ENCODE peak calls at places on chromosomes 2 and 18, in nine cellular contexts. G is left cardiac atrium; Y is MCF 10A; E is sigmoid colon; F is stimulated activated CD4-positive, alpha-beta T cell treated with anti-CD3 and anti-CD28 coated beads, Interleukin-15, amount 100 ng/mL, for 48 hours; K is lower lobe of right lung; V is GM04503; Z is foreskin melanocyte; P is effector memory CD8-positive, alpha-beta T cell. Q is an unnamed sample.

GRCh38 chr2:128357561-128358370 is 39.1 kb upstream of the HS6ST1 start:
- DNase-seq in G (no peak), Y (no peak), E (no peak), F (no peak), K (no peak), V (no peak), Z (no peak), P (no peak), Q (no peak)

GRCh38 chr2:79882548-79882947 is 369.7 kb downstream of the CTNNA2 start:
- DNase-seq in G (no peak), Y (no peak), E (no peak), F (no peak), K (no peak), V (no peak), Z (no peak), P (no peak), Q (no peak)

GRCh38 chr2:27152796-27153464 is 4.1 kb downstream of the TCF23 start:
- DNase-seq in G (no peak), Y (peak; percentile 18), E (no peak), F (no peak), K (no peak), V (no peak), Z (no peak), P (no peak), Q (no peak)

GRCh38 chr2:236790991-236791390 is 221.4 kb downstream of the ACKR3 start:
- DNase-seq in G (no peak), Y (no peak), E (no peak), F (no peak), K (no peak), V (no peak), Z (no peak), P (no peak), Q (no peak)

GRCh38 chr18:8830067-8831060 is 125.0 kb downstream of the MTCL1 start:
- DNase-seq in G (no peak), Y (no peak), E (no peak), F (no peak), K (no peak), V (no peak), Z (no peak), P (no peak), Q (no peak)

GRCh38 chr2:45672138-45672537 is 20.7 kb downstream of the PRKCE start:
- DNase-seq in G (no peak), Y (no peak), E (no peak), F (no peak), K (no peak), V (no peak), Z (no peak), P (no peak), Q (no peak)

GRCh38 chr2:108778857-108779256 is 7.7 kb upstream of the CCDC138 start:
- DNase-seq in G (no peak), Y (no peak), E (no peak), F (no peak), K (no peak), V (no peak), Z (no peak), P (no peak), Q (no peak)

GRCh38 chr2:16181741-16182090 is 241.4 kb downstream of the MYCN start:
- DNase-seq in G (no peak), Y (no peak), E (no peak), F (no peak), K (no peak), V (no peak), Z (no peak), P (no peak), Q (no peak)

GRCh38 chr18:73669299-73669698 is 478.3 kb downstream of the FBXO15 start:
- DNase-seq in G (no peak), Y (peak; percentile 87), E (no peak), F (no peak), K (no peak), V (no peak), Z (no peak), P (no peak), Q (no peak)

GRCh38 chr2:148926291-148926961 is 51.4 kb downstream of the KIF5C start:
- DNase-seq in G (peak; percentile 23), Y (peak; percentile 14), E (no peak), F (peak; percentile 35), K (peak; percentile 58), V (no peak), Z (no peak), P (peak; percentile 48), Q (peak; percentile 7)

GRCh38 chr18:57970356-57971095 is 73.5 kb upstream of the NEDD4L start:
- DNase-seq in G (no peak), Y (peak; percentile 32), E (no peak), F (no peak), K (no peak), V (no peak), Z (no peak), P (no peak), Q (no peak)

GRCh38 chr2:31318360-31319336 is 84.7 kb downstream of the EHD3 start:
- DNase-seq in G (no peak), Y (peak; percentile 35), E (peak; percentile 70), F (peak; percentile 36), K (peak; percentile 46), V (no peak), Z (no peak), P (no peak), Q (peak; percentile 14)

GRCh38 chr2:76567478-76567877 is 856.8 kb upstream of the GCFC2 start:
- DNase-seq in G (no peak), Y (no peak), E (no peak), F (no peak), K (no peak), V (no peak), Z (no peak), P (no peak), Q (no peak)

GRCh38 chr18:73244411-73244810 is 376.6 kb upstream of the NETO1 start:
- DNase-seq in G (no peak), Y (no peak), E (no peak), F (no peak), K (no peak), V (no peak), Z (no peak), P (no peak), Q (no peak)

GRCh38 chr2:240369725-240370585 is 65.5 kb upstream of the GPC1 start:
- DNase-seq in G (peak; percentile 81), Y (peak; percentile 84), E (peak; percentile 86), F (no peak), K (peak; percentile 83), V (peak; percentile 68), Z (peak; percentile 46), P (no peak), Q (no peak)

GRCh38 chr2:240578110-240578450 is 8.5 kb upstream of the CAPN10 start:
- DNase-seq in G (no peak), Y (no peak), E (no peak), F (no peak), K (no peak), V (no peak), Z (no peak), P (no peak), Q (no peak)

Q was measured in stimulated activated CD8-positive, alpha-beta memory T cell treated with anti-CD3 and anti-CD28 coated beads, Interleukin-7, amount 100 ng/mL, for 48 hours.